ENCODE peak calls at places on chromosomes 2 and 18, in six cellular contexts. C is HepG2, P is H1, I is GM12891, K is K562, M is GM12878. V is an unnamed sample.

GRCh38 chr2:45649855-45650806 is 1.3 kb upstream of the PRKCE start:
- DNase-seq in C (peak; percentile 64), P (peak; percentile 77), I (no peak), K (peak; percentile 46), M (no peak), V (peak; percentile 34)

GRCh38 chr2:9238927-9239326 is 32.3 kb downstream of the ASAP2 start:
- DNase-seq in C (no peak), P (no peak), I (no peak), K (no peak), M (no peak), V (no peak)

GRCh38 chr2:5798083-5798482 is 105.9 kb downstream of the SOX11 start:
- DNase-seq in C (no peak), P (no peak), I (no peak), K (no peak), M (no peak), V (no peak)

GRCh38 chr2:190677255-190677654 is 28.4 kb downstream of the NAB1 start:
- DNase-seq in C (no peak), P (no peak), I (no peak), K (no peak), M (no peak), V (no peak)

GRCh38 chr18:77397617-77398016 is 148.0 kb downstream of the GALR1 start:
- DNase-seq in C (no peak), P (no peak), I (no peak), K (no peak), M (no peak), V (no peak)

GRCh38 chr18:56019156-56019555 is 431.2 kb upstream of the TCF4 start:
- DNase-seq in C (no peak), P (no peak), I (no peak), K (no peak), M (no peak), V (no peak)

GRCh38 chr18:34224423-34225217 is at the start of gene NOL4:
- DNase-seq in C (peak; percentile 51), P (peak; percentile 93), I (no peak), K (no peak), M (no peak), V (no peak)

GRCh38 chr2:147711031-147711430 is 133.8 kb upstream of the ACVR2A start:
- DNase-seq in C (no peak), P (no peak), I (no peak), K (no peak), M (no peak), V (no peak)

GRCh38 chr2:70094978-70095832 is 7.9 kb downstream of the PCBP1 start:
- DNase-seq in C (peak; percentile 87), P (no peak), I (no peak), K (no peak), M (no peak), V (peak; percentile 56)

GRCh38 chr2:30786923-30787685 is 20.1 kb downstream of the CAPN13 start:
- DNase-seq in C (no peak), P (peak; percentile 13), I (no peak), K (no peak), M (no peak), V (no peak)

GRCh38 chr2:230254152-230254881 is 28.8 kb downstream of the SP140 start:
- DNase-seq in C (no peak), P (no peak), I (no peak), K (no peak), M (no peak), V (no peak)

GRCh38 chr18:2971741-2972552 is 41.0 kb downstream of the LPIN2 start:
- DNase-seq in C (no peak), P (no peak), I (no peak), K (no peak), M (peak; percentile 90), V (peak; percentile 38)

GRCh38 chr2:112821142-112821541 is 15.4 kb downstream of the IL1B start:
- DNase-seq in C (no peak), P (no peak), I (peak; percentile 48), K (peak; percentile 52), M (no peak), V (peak; percentile 29)

GRCh38 chr18:56869189-56869777 is 218.1 kb downstream of the WDR7 start:
- DNase-seq in C (peak; percentile 32), P (no peak), I (no peak), K (peak; percentile 32), M (peak; percentile 11), V (no peak)

GRCh38 chr2:218284106-218284811 is 8.0 kb downstream of the TMBIM1 start:
- DNase-seq in C (no peak), P (no peak), I (peak; percentile 60), K (peak; percentile 77), M (no peak), V (peak; percentile 78)
- TF ChIP-seq POLR2AphosphoS5 in C (no peak), P (no peak), I (no peak), K (no peak), M (no peak), V (no peak)

DNA sequence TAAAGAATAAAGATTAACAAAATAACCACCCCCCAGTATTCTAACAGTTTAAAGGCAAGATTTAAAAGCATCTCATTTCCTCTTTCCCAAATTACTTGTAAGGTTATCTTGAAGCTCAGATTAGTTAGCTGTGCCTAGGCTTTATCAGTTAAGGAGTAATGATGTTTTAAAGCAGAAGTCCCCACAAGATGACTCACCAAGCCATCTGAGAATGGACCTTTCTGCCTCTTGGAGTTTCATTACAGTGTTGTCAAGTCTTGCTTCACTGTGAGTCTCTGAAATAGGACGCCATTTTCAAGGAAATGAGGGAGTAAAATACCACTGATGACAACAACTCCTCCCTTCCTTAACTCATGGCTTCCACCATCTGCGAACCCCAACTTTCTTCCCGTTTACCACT is 35.9 kb downstream of the ZNF385B start:
- DNase-seq in C (no peak), P (no peak), I (no peak), K (peak; percentile 60), M (no peak), V (no peak)
- TF ChIP-seq TAF1 in C (no peak), P (no peak), I (no peak), K (no peak), M (no peak), V (no peak)

GRCh38 chr2:26756337-26756736 is 7.7 kb upstream of the SLC35F6 start:
- DNase-seq in C (no peak), P (no peak), I (no peak), K (no peak), M (no peak), V (no peak)

GRCh38 chr2:26754972-26755670 is 9.0 kb upstream of the SLC35F6 start:
- DNase-seq in C (no peak), P (no peak), I (no peak), K (no peak), M (no peak), V (no peak)

GRCh38 chr2:26759845-26760244 is 4.2 kb upstream of the SLC35F6 start:
- DNase-seq in C (no peak), P (no peak), I (no peak), K (no peak), M (no peak), V (no peak)

GRCh38 chr2:26758790-26759321 is 5.2 kb upstream of the SLC35F6 start:
- DNase-seq in C (no peak), P (no peak), I (no peak), K (no peak), M (no peak), V (no peak)

DNA sequence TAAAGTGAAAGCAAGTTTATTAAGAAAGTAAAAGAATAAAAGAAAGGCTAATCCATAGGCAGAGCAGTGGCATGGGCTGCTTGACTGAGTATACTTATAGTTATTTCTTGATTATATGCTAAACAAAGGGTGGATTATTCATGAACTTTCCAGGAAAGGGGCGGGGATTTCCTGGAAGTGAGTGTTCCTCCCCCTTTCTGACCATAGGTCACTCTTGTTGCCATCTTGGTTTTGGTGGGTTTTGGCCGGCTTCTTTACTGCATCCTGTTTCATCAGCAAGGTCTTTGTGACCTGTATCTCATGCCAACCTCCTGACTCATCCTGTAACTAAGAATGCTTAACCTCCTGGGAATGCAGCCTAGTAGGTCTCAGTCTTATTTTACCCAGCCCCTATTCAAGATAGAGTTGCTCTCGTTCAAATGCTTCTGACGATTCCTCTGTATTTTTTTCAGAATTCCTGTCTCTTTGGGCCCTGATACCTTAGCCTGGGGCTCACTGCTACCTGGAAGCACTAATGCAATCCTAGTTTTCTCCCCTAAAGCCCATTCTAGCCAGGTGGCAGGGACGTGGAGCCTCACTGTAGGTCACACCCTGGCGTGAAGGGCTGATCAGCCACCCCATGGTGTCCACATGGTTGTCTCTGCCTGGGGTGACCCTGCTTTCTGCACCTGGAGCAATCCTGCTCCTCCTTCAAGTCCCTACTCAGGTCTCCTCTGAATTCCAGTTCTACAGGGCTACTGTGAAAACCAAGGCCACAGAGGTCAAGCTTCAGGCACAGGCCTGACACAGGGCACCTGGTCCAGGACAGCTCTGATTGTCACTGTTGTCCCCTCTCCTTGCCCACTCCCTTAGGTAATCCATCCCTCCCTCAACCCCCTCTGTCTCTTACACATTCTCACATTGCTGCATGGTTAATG is 6.0 kb upstream of the SLC35F6 start:
- DNase-seq in C (peak; percentile 92), P (no peak), I (no peak), K (peak; percentile 92), M (peak; percentile 73), V (no peak)
- TF ChIP-seq POLR2A in C (no peak), P (no peak), I (no peak), K (peak; percentile 64), M (no peak), V (no peak)

GRCh38 chr2:239500915-239501630 is 100.3 kb upstream of the HDAC4 start:
- DNase-seq in C (no peak), P (no peak), I (no peak), K (no peak), M (no peak), V (no peak)
- TF ChIP-seq POLR2AphosphoS5 in C (no peak), P (no peak), I (no peak), K (no peak), M (no peak), V (no peak)

DNA sequence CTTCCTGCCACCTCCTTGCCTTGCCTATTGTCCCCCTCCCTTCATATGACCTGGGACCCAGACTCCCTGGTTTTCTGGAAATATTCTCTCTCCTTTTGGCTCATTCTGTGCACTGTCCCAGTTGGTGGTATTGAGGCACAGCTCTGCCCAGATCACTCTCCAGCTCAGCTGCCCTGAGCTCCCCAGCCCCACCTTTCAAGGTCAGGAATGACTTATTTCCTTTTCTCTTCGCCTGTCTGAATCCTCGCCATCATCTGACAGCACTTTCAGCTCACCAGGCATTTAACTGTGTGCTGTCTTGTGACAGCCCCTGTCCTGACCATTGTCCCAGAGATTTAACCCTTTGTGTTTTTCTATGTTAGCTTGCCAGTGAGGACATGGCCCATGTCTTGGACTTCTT is 133.0 kb downstream of the MSH2 start:
- DNase-seq in C (no peak), P (no peak), I (no peak), K (no peak), M (no peak), V (no peak)
- TF ChIP-seq TAF1 in C (no peak), P (no peak), I (no peak), K (no peak), M (no peak), V (no peak)

DNA sequence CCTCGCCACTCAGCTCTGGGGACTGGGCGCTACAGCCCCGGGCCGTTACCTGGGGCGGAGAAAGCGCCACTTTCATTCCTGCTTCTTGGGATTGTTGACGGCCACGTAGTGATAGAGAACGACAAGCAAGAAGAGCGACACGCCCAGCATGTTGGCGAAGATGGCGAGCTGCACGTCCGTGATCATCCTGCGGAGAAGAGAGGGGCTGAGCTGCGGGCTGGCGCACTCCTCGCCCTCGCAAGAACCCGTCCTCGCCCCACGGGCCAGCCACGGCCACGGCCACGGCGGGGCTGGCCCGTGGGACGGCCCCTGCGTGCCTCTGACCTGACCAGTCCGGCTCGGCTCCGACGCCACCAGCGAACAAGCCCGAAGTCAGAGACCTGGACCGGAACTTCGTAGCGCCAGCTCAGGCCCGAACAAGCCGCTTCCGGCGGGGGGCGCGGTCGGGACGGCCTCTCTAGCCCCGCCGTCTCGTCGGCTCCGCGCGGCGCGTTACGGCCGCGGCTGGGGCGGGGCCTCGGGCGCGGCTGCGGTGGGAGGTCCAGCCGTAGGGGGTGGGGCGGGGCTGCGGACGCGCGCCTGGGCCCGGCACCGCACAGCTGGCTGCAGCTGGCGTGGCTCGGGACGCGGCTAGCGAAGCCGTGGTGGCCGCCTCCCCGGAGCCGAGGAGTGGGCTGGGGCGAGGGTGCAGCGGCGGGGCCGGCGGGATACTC is at the start of gene OST4:
- DNase-seq in C (peak; percentile 88), P (peak; percentile 94), I (peak; percentile 98), K (peak; percentile 96), M (no peak), V (peak; percentile 98)
- TF ChIP-seq POLR2A in C (peak; percentile 97), P (no peak), I (peak; percentile 88), K (peak; percentile 89), M (peak; percentile 98), V (peak; percentile 94)

V was measured in GM12892.